ENCODE peak calls at places on chromosomes 7 and 10, in four cellular contexts. One of them, this sample, is unnamed.

GRCh38 chr10:73926152-73926764 is 15.3 kb downstream of the PLAU start:
- DNase-seq in spleen: no peak
- DNase-seq in stomach: no peak
- DNase-seq in HCT116: no peak
- DNase-seq in this sample: no peak

GRCh38 chr10:34789993-34790506 is 25.0 kb downstream of the PARD3 start:
- DNase-seq in spleen: no peak
- DNase-seq in HCT116: no peak
- DNase-seq in stomach: no peak
- DNase-seq in this sample: no peak

GRCh38 chr10:5654218-5654755 is 12.1 kb downstream of the ASB13 start:
- DNase-seq in stomach: no peak
- DNase-seq in HCT116: no peak
- DNase-seq in spleen: peak
- DNase-seq in this sample: no peak

GRCh38 chr10:110305767-110306451 is 1.2 kb upstream of the SMNDC1 start:
- DNase-seq in stomach: peak
- DNase-seq in spleen: no peak
- DNase-seq in HCT116: peak
- DNase-seq in this sample: no peak

GRCh38 chr7:45720989-45721388 is 146.8 kb downstream of the ADCY1 start:
- DNase-seq in HCT116: no peak
- DNase-seq in stomach: no peak
- DNase-seq in spleen: no peak
- DNase-seq in this sample: no peak

GRCh38 chr7:138195207-138195606 is 118.9 kb downstream of the AKR1D1 start:
- DNase-seq in spleen: no peak
- DNase-seq in HCT116: no peak
- DNase-seq in stomach: peak
- DNase-seq in this sample: no peak

GRCh38 chr10:125005312-125006187 is 63.6 kb downstream of the ZRANB1 start:
- DNase-seq in spleen: peak
- DNase-seq in HCT116: no peak
- DNase-seq in stomach: peak
- DNase-seq in this sample: peak

GRCh38 chr10:45058992-45059561 is 58.4 kb downstream of the ZNF22 start:
- DNase-seq in spleen: no peak
- DNase-seq in HCT116: no peak
- DNase-seq in stomach: no peak
- DNase-seq in this sample: no peak

GRCh38 chr10:127802532-127803055 is 65.6 kb downstream of the FOXI2 start:
- DNase-seq in HCT116: no peak
- DNase-seq in spleen: no peak
- DNase-seq in stomach: no peak
- DNase-seq in this sample: no peak

GRCh38 chr10:27819781-27820531 is 74.3 kb upstream of the MKX start:
- DNase-seq in spleen: no peak
- DNase-seq in stomach: no peak
- DNase-seq in HCT116: no peak
- DNase-seq in this sample: peak

GRCh38 chr10:102565793-102566192 is 62.0 kb downstream of the SUFU start:
- DNase-seq in HCT116: no peak
- DNase-seq in stomach: no peak
- DNase-seq in spleen: no peak
- DNase-seq in this sample: no peak

GRCh38 chr10:31683682-31684081 is 244.9 kb downstream of the ARHGAP12 start:
- DNase-seq in HCT116: peak
- DNase-seq in spleen: no peak
- DNase-seq in stomach: no peak
- DNase-seq in this sample: no peak

GRCh38 chr10:4260483-4260882 is 475.5 kb upstream of the KLF6 start:
- DNase-seq in spleen: no peak
- DNase-seq in HCT116: no peak
- DNase-seq in stomach: no peak
- DNase-seq in this sample: no peak

GRCh38 chr10:32084484-32084883 is 28.3 kb upstream of the KIF5B start:
- DNase-seq in stomach: no peak
- DNase-seq in spleen: no peak
- DNase-seq in HCT116: no peak
- DNase-seq in this sample: peak

GRCh38 chr7:36777062-36777461 is 52.8 kb upstream of the AOAH start:
- DNase-seq in stomach: no peak
- DNase-seq in spleen: no peak
- DNase-seq in HCT116: no peak
- DNase-seq in this sample: no peak

GRCh38 chr7:105905209-105905910 is 29.0 kb upstream of the ATXN7L1 start:
- DNase-seq in spleen: no peak
- DNase-seq in HCT116: no peak
- DNase-seq in stomach: no peak
- DNase-seq in this sample: no peak

GRCh38 chr10:17144757-17145156 is 15.1 kb upstream of the CUBN start:
- DNase-seq in stomach: no peak
- DNase-seq in spleen: no peak
- DNase-seq in HCT116: no peak
- DNase-seq in this sample: no peak

GRCh38 chr7:43164757-43165156 is 52.3 kb downstream of the HECW1 start:
- DNase-seq in spleen: no peak
- DNase-seq in stomach: no peak
- DNase-seq in HCT116: peak
- DNase-seq in this sample: no peak

GRCh38 chr10:119198438-119198837 is 8.9 kb upstream of the GRK5 start:
- DNase-seq in HCT116: no peak
- DNase-seq in spleen: no peak
- DNase-seq in stomach: no peak
- DNase-seq in this sample: peak

GRCh38 chr10:69801094-69801433 is 642 bp upstream of the COL13A1 start:
- DNase-seq in spleen: no peak
- DNase-seq in HCT116: peak
- DNase-seq in stomach: peak
- DNase-seq in this sample: peak

GRCh38 chr10:109214916-109215740 is 708.2 kb downstream of the XPNPEP1 start:
- DNase-seq in HCT116: no peak
- DNase-seq in spleen: no peak
- DNase-seq in stomach: no peak
- DNase-seq in this sample: no peak

GRCh38 chr10:83373659-83374058 is 765.6 kb upstream of the GHITM start:
- DNase-seq in spleen: no peak
- DNase-seq in HCT116: no peak
- DNase-seq in stomach: no peak
- DNase-seq in this sample: no peak

GRCh38 chr7:101550641-101551531 is 78.2 kb downstream of the MYL10 start:
- DNase-seq in stomach: no peak
- DNase-seq in HCT116: no peak
- DNase-seq in spleen: peak
- DNase-seq in this sample: peak

GRCh38 chr7:130276796-130277762 is 10.4 kb downstream of the CPA2 start:
- DNase-seq in stomach: no peak
- DNase-seq in spleen: no peak
- DNase-seq in HCT116: no peak
- DNase-seq in this sample: no peak

GRCh38 chr7:5431485-5432118 is 8.0 kb upstream of the TNRC18 start:
- DNase-seq in HCT116: no peak
- DNase-seq in stomach: no peak
- DNase-seq in spleen: no peak
- DNase-seq in this sample: no peak

GRCh38 chr10:81953420-81953819 is 78.4 kb downstream of the NRG3 start:
- DNase-seq in stomach: no peak
- DNase-seq in HCT116: no peak
- DNase-seq in spleen: no peak
- DNase-seq in this sample: no peak

GRCh38 chr10:132790470-132790869 is 4.5 kb upstream of the NKX6-2 start:
- DNase-seq in HCT116: no peak
- DNase-seq in spleen: no peak
- DNase-seq in stomach: no peak
- DNase-seq in this sample: no peak

GRCh38 chr7:141533149-141533949 is 17.9 kb upstream of the AGK start:
- DNase-seq in HCT116: peak
- DNase-seq in spleen: peak
- DNase-seq in stomach: peak
- DNase-seq in this sample: peak

GRCh38 chr7:17472518-17472917 is 174.1 kb downstream of the AHR start:
- DNase-seq in spleen: no peak
- DNase-seq in HCT116: no peak
- DNase-seq in stomach: no peak
- DNase-seq in this sample: no peak

GRCh38 chr10:113133497-113133896 is 183.4 kb downstream of the TCF7L2 start:
- DNase-seq in stomach: no peak
- DNase-seq in HCT116: no peak
- DNase-seq in spleen: no peak
- DNase-seq in this sample: no peak

GRCh38 chr7:41630741-41631140 is 72.1 kb downstream of the INHBA start:
- DNase-seq in spleen: no peak
- DNase-seq in HCT116: no peak
- DNase-seq in stomach: no peak
- DNase-seq in this sample: no peak

GRCh38 chr7:148723166-148723559 is 24.5 kb downstream of the CUL1 start:
- DNase-seq in HCT116: no peak
- DNase-seq in spleen: no peak
- DNase-seq in stomach: no peak
- DNase-seq in this sample: no peak

GRCh38 chr7:142563470-142563869 is 185.8 kb upstream of the PRSS1 start:
- DNase-seq in stomach: no peak
- DNase-seq in HCT116: no peak
- DNase-seq in spleen: no peak
- DNase-seq in this sample: no peak

GRCh38 chr10:102230861-102231356 is 4.8 kb downstream of the ELOVL3 start:
- DNase-seq in stomach: peak
- DNase-seq in HCT116: peak
- DNase-seq in spleen: peak
- DNase-seq in this sample: no peak

GRCh38 chr7:31418928-31419327 is 78.4 kb upstream of the NEUROD6 start:
- DNase-seq in HCT116: no peak
- DNase-seq in spleen: no peak
- DNase-seq in stomach: no peak
- DNase-seq in this sample: no peak

GRCh38 chr7:17558135-17558534 is 259.7 kb downstream of the AHR start:
- DNase-seq in spleen: no peak
- DNase-seq in stomach: no peak
- DNase-seq in HCT116: no peak
- DNase-seq in this sample: no peak

GRCh38 chr7:128923411-128923800 is 12.9 kb upstream of the KCP start:
- DNase-seq in spleen: no peak
- DNase-seq in stomach: no peak
- DNase-seq in HCT116: no peak
- DNase-seq in this sample: peak

GRCh38 chr7:99090811-99091582 is 52.9 kb downstream of the SMURF1 start:
- DNase-seq in stomach: no peak
- DNase-seq in HCT116: no peak
- DNase-seq in spleen: no peak
- DNase-seq in this sample: no peak

GRCh38 chr7:68218461-68218860 is 1221.8 kb downstream of the TYW1 start:
- DNase-seq in spleen: peak
- DNase-seq in HCT116: no peak
- DNase-seq in stomach: no peak
- DNase-seq in this sample: no peak
- H3K27ac ChIP-seq in spleen: no peak
- H3K27ac ChIP-seq in HCT116: no peak
- H3K27ac ChIP-seq in stomach: no peak
- H3K27ac ChIP-seq in this sample: no peak

GRCh38 chr10:100167521-100168312 is 18.1 kb downstream of the ERLIN1 start:
- DNase-seq in HCT116: no peak
- DNase-seq in spleen: no peak
- DNase-seq in stomach: no peak
- DNase-seq in this sample: no peak

GRCh38 chr10:100163704-100164621 is 21.9 kb downstream of the ERLIN1 start:
- DNase-seq in stomach: no peak
- DNase-seq in HCT116: no peak
- DNase-seq in spleen: no peak
- DNase-seq in this sample: no peak

GRCh38 chr10:100172349-100172748 is 13.5 kb downstream of the ERLIN1 start:
- DNase-seq in spleen: no peak
- DNase-seq in stomach: no peak
- DNase-seq in HCT116: no peak
- DNase-seq in this sample: no peak

GRCh38 chr10:100173035-100173434 is 12.8 kb downstream of the ERLIN1 start:
- DNase-seq in stomach: no peak
- DNase-seq in HCT116: no peak
- DNase-seq in spleen: no peak
- DNase-seq in this sample: no peak

GRCh38 chr10:100168313-100168643 is 17.6 kb downstream of the ERLIN1 start:
- DNase-seq in spleen: no peak
- DNase-seq in HCT116: no peak
- DNase-seq in stomach: no peak
- DNase-seq in this sample: no peak
- H3K4me3 ChIP-seq in spleen: no peak
- H3K4me3 ChIP-seq in HCT116: no peak
- H3K4me3 ChIP-seq in stomach: no peak
- H3K4me3 ChIP-seq in this sample: no peak

DNA sequence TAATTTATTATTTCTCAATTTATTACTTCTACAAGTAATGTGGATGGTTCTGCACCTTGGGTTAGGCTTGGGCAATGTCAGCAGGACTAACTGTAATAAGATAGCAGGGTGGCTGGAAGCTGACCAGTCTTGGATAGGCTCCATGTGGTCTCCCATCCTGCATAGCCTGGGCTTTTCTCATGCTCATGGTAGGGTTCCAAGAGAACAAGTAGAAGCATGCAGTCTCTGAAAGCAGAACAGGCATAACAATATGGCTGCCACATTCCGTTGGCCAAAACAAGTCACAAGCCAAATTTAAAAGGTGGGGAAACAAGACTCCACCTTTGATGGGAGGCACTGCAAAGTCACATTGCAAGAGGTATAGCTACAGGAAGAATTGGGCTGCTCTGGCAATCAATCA is 98.6 kb upstream of the MDFIC start:
- DNase-seq in stomach: no peak
- DNase-seq in spleen: no peak
- DNase-seq in HCT116: no peak
- DNase-seq in this sample: no peak
- TF ChIP-seq POLR2AphosphoS5 in stomach: no peak
- TF ChIP-seq POLR2AphosphoS5 in spleen: no peak
- TF ChIP-seq POLR2AphosphoS5 in HCT116: no peak
- TF ChIP-seq POLR2AphosphoS5 in this sample: no peak

DNA sequence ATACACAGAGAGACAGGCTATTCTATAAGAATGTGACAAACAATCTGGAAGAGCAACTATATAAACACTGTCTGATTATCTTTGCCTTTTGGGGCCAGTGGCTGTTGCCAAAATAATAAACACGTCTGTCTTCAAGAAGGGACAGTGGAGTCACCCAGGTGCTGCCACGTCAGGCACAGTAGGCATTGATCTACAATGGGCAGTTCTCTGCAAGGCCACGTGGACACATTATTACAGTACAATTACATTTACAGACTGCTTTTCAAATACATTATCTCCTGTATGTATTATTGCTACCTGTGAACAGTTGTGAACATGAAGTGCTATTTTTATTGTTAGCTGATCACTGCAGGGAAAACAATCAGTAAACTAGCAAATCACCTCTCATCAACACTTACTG is 14.0 kb downstream of the DNMBP start:
- DNase-seq in stomach: no peak
- DNase-seq in HCT116: no peak
- DNase-seq in spleen: no peak
- DNase-seq in this sample: no peak
- H3K27ac ChIP-seq in stomach: no peak
- H3K27ac ChIP-seq in HCT116: no peak
- H3K27ac ChIP-seq in spleen: no peak
- H3K27ac ChIP-seq in this sample: peak

GRCh38 chr10:51073035-51073434 is 1.3 kb upstream of the PRKG1 start:
- DNase-seq in spleen: no peak
- DNase-seq in HCT116: no peak
- DNase-seq in stomach: no peak
- DNase-seq in this sample: no peak
- H3K4me3 ChIP-seq in spleen: no peak
- H3K4me3 ChIP-seq in HCT116: no peak
- H3K4me3 ChIP-seq in stomach: peak
- H3K4me3 ChIP-seq in this sample: peak